ENCODE peak calls at places on chromosomes 1 and 21, in ten cellular contexts. F is CD8-positive, alpha-beta memory T cell; N is H7; R is brain microvascular endothelial cell; Q is T-helper 17 cell; U is activated CD4-positive, alpha-beta T cell treated with anti-CD3 and anti-CD28 coated beads for 24 hours; Z is AG08396; Y is amniotic epithelial cell; J is heart left ventricle; D is breast epithelium. O is an unnamed sample.

GRCh38 chr1:186059311-186059710 is 315.7 kb downstream of the TPR start:
- DNase-seq in F (no peak), U (no peak), J (no peak), Z (no peak), Q (no peak), D (no peak), Y (peak), N (no peak), R (no peak), O (peak)

GRCh38 chr21:42997053-42997452 is 22.7 kb downstream of the PKNOX1 start:
- DNase-seq in Z (peak), Y (peak), R (peak), D (no peak), F (no peak), N (no peak), U (no peak), J (peak), Q (no peak), O (no peak)

GRCh38 chr21:43997766-43998742 is 14.1 kb upstream of the TRAPPC10 start:
- DNase-seq in N (no peak), D (no peak), J (no peak), Y (no peak), U (no peak), Z (no peak), F (no peak), R (no peak), Q (no peak), O (peak)

GRCh38 chr1:117284408-117285215 is 73.9 kb upstream of the VTCN1 start:
- DNase-seq in Y (peak), U (no peak), F (no peak), R (peak), D (no peak), Z (peak), J (no peak), N (peak), Q (no peak), O (peak)

GRCh38 chr1:163202833-163203451 is at the start of gene RGS5:
- DNase-seq in J (peak), F (no peak), R (peak), Q (no peak), N (peak), Y (peak), Z (peak), D (no peak), U (no peak), O (peak)

GRCh38 chr1:58815069-58815679 is 31.3 kb upstream of the JUN start:
- DNase-seq in Q (peak), U (no peak), Y (peak), J (peak), N (peak), R (peak), F (peak), D (peak), Z (peak), O (no peak)

GRCh38 chr1:182410620-182411273 is 10.3 kb upstream of the TEDDM1 start:
- DNase-seq in F (no peak), D (no peak), Q (no peak), J (no peak), Z (no peak), U (no peak), N (no peak), Y (no peak), R (no peak), O (peak)

GRCh38 chr1:182283746-182284544 is 107.6 kb downstream of the GLUL start:
- DNase-seq in R (no peak), N (no peak), Q (no peak), Z (no peak), D (no peak), F (no peak), Y (no peak), U (no peak), J (no peak), O (no peak)

GRCh38 chr1:117595993-117596720 is 9.7 kb upstream of the TENT5C start:
- DNase-seq in N (no peak), J (no peak), Q (no peak), F (no peak), Z (no peak), Y (no peak), U (no peak), D (no peak), R (no peak), O (no peak)

O was measured in NCI-H82.